ENCODE peak calls at places on chromosomes 16 and 17, in five cellular contexts. One of them, this sample, is unnamed. For H3K4me1, the result is how much of the 10 kb centered on the place peaks cover.

GRCh38 chr17:11302395-11302932 is 61.5 kb downstream of the SHISA6 start:
- DNase-seq in testis: no peak
- DNase-seq in keratinocyte: no peak
- DNase-seq in psoas muscle: no peak
- DNase-seq in heart left ventricle: no peak
- DNase-seq in this sample: no peak

GRCh38 chr17:2723997-2724782 is 12.6 kb upstream of the CLUH start:
- DNase-seq in psoas muscle: peak
- DNase-seq in heart left ventricle: peak
- DNase-seq in keratinocyte: no peak
- DNase-seq in testis: no peak
- DNase-seq in this sample: peak

GRCh38 chr17:4249452-4250029 is 14.2 kb downstream of the ANKFY1 start:
- DNase-seq in testis: no peak
- DNase-seq in keratinocyte: no peak
- DNase-seq in psoas muscle: no peak
- DNase-seq in heart left ventricle: no peak
- DNase-seq in this sample: peak

GRCh38 chr17:55576237-55576998 is 65.2 kb upstream of the SMIM36 start:
- DNase-seq in testis: no peak
- DNase-seq in heart left ventricle: peak
- DNase-seq in keratinocyte: no peak
- DNase-seq in psoas muscle: peak
- DNase-seq in this sample: no peak

GRCh38 chr17:79382313-79382712 is 228.5 kb downstream of the RBFOX3 start:
- DNase-seq in heart left ventricle: no peak
- DNase-seq in keratinocyte: no peak
- DNase-seq in testis: no peak
- DNase-seq in psoas muscle: no peak
- DNase-seq in this sample: no peak

GRCh38 chr17:71765437-71765836 is 355.4 kb upstream of the SOX9 start:
- DNase-seq in testis: no peak
- DNase-seq in keratinocyte: no peak
- DNase-seq in heart left ventricle: no peak
- DNase-seq in psoas muscle: no peak
- DNase-seq in this sample: no peak

GRCh38 chr17:80195671-80196529 is 24.2 kb downstream of the SGSH start:
- DNase-seq in psoas muscle: peak
- DNase-seq in keratinocyte: no peak
- DNase-seq in testis: no peak
- DNase-seq in heart left ventricle: no peak
- DNase-seq in this sample: no peak

GRCh38 chr16:11596572-11597226 is 10.0 kb upstream of the LITAF start:
- DNase-seq in heart left ventricle: no peak
- DNase-seq in psoas muscle: no peak
- DNase-seq in testis: no peak
- DNase-seq in keratinocyte: no peak
- DNase-seq in this sample: no peak

GRCh38 chr17:12961655-12962054 is 56.2 kb downstream of the ELAC2 start:
- DNase-seq in psoas muscle: no peak
- DNase-seq in testis: no peak
- DNase-seq in keratinocyte: no peak
- DNase-seq in heart left ventricle: no peak
- DNase-seq in this sample: no peak

GRCh38 chr16:84047206-84047605 is 4.6 kb upstream of the SLC38A8 start:
- DNase-seq in heart left ventricle: peak
- DNase-seq in testis: no peak
- DNase-seq in keratinocyte: no peak
- DNase-seq in psoas muscle: no peak
- DNase-seq in this sample: no peak

GRCh38 chr17:17712268-17712924 is 31.1 kb downstream of the RAI1 start:
- DNase-seq in heart left ventricle: no peak
- DNase-seq in keratinocyte: no peak
- DNase-seq in testis: no peak
- DNase-seq in psoas muscle: no peak
- DNase-seq in this sample: no peak

GRCh38 chr16:70680495-70681381 is 5.1 kb downstream of the MTSS2 start:
- DNase-seq in psoas muscle: peak
- DNase-seq in testis: no peak
- DNase-seq in keratinocyte: no peak
- DNase-seq in heart left ventricle: no peak
- DNase-seq in this sample: no peak

GRCh38 chr17:57538730-57539456 is 206.2 kb downstream of the CCDC182 start:
- DNase-seq in keratinocyte: no peak
- DNase-seq in psoas muscle: no peak
- DNase-seq in heart left ventricle: no peak
- DNase-seq in testis: no peak
- DNase-seq in this sample: no peak

GRCh38 chr17:70225272-70225671 is 55.9 kb downstream of the KCNJ2 start:
- DNase-seq in testis: no peak
- DNase-seq in heart left ventricle: no peak
- DNase-seq in keratinocyte: no peak
- DNase-seq in psoas muscle: no peak
- DNase-seq in this sample: no peak

GRCh38 chr17:46876353-46876887 is 25.0 kb downstream of the WNT9B start:
- DNase-seq in testis: no peak
- DNase-seq in psoas muscle: no peak
- DNase-seq in heart left ventricle: no peak
- DNase-seq in keratinocyte: peak
- DNase-seq in this sample: peak

GRCh38 chr16:57268804-57269800 is 15.4 kb downstream of the PLLP start:
- DNase-seq in keratinocyte: no peak
- DNase-seq in heart left ventricle: peak
- DNase-seq in testis: peak
- DNase-seq in psoas muscle: no peak
- DNase-seq in this sample: peak

GRCh38 chr16:14070877-14071575 is at the start of gene MRTFB:
- DNase-seq in testis: peak
- DNase-seq in heart left ventricle: peak
- DNase-seq in keratinocyte: peak
- DNase-seq in psoas muscle: peak
- DNase-seq in this sample: peak

GRCh38 chr17:1180958-1181768 is 1.4 kb upstream of the ABR start:
- DNase-seq in psoas muscle: no peak
- DNase-seq in heart left ventricle: no peak
- DNase-seq in keratinocyte: no peak
- DNase-seq in testis: no peak
- DNase-seq in this sample: no peak

GRCh38 chr16:48231675-48232214 is 12.4 kb upstream of the LONP2 start:
- DNase-seq in psoas muscle: no peak
- DNase-seq in testis: peak
- DNase-seq in keratinocyte: no peak
- DNase-seq in heart left ventricle: no peak
- DNase-seq in this sample: peak

GRCh38 chr17:8941520-8941919 is 24.0 kb downstream of the PIK3R5 start:
- DNase-seq in psoas muscle: no peak
- DNase-seq in heart left ventricle: no peak
- DNase-seq in keratinocyte: no peak
- DNase-seq in testis: no peak
- DNase-seq in this sample: no peak

GRCh38 chr17:30236807-30237206 is 1.3 kb upstream of the SLC6A4 start:
- DNase-seq in heart left ventricle: peak
- DNase-seq in keratinocyte: no peak
- DNase-seq in testis: peak
- DNase-seq in psoas muscle: peak
- DNase-seq in this sample: peak

GRCh38 chr16:28189237-28189636 is 22.5 kb downstream of the XPO6 start:
- DNase-seq in heart left ventricle: no peak
- DNase-seq in keratinocyte: no peak
- DNase-seq in testis: no peak
- DNase-seq in psoas muscle: no peak
- DNase-seq in this sample: no peak

GRCh38 chr16:31537362-31537921 is 9.7 kb downstream of the AHSP start:
- DNase-seq in heart left ventricle: no peak
- DNase-seq in keratinocyte: no peak
- DNase-seq in psoas muscle: peak
- DNase-seq in testis: peak
- DNase-seq in this sample: no peak
- H3K4me3 ChIP-seq in heart left ventricle: peak
- H3K4me3 ChIP-seq in keratinocyte: no peak
- H3K4me3 ChIP-seq in psoas muscle: peak
- H3K4me3 ChIP-seq in testis: peak
- H3K4me3 ChIP-seq in this sample: no peak

GRCh38 chr17:19955099-19955498 is 22.5 kb downstream of the AKAP10 start:
- DNase-seq in heart left ventricle: no peak
- DNase-seq in psoas muscle: no peak
- DNase-seq in testis: no peak
- DNase-seq in keratinocyte: no peak
- DNase-seq in this sample: no peak

GRCh38 chr17:19958023-19958422 is 19.6 kb downstream of the AKAP10 start:
- DNase-seq in heart left ventricle: no peak
- DNase-seq in testis: no peak
- DNase-seq in keratinocyte: peak
- DNase-seq in psoas muscle: no peak
- DNase-seq in this sample: peak
- H3K4me1 ChIP-seq in heart left ventricle: under half
- H3K4me1 ChIP-seq in testis: under half
- H3K4me1 ChIP-seq in keratinocyte: under half
- H3K4me1 ChIP-seq in psoas muscle: under half
- H3K4me1 ChIP-seq in this sample: under half

GRCh38 chr17:59790936-59791335 is 83.5 kb downstream of the VMP1 start:
- DNase-seq in testis: no peak
- DNase-seq in keratinocyte: no peak
- DNase-seq in psoas muscle: no peak
- DNase-seq in heart left ventricle: no peak
- DNase-seq in this sample: no peak

GRCh38 chr17:59783221-59784016 is 76.0 kb downstream of the VMP1 start:
- DNase-seq in testis: no peak
- DNase-seq in keratinocyte: no peak
- DNase-seq in heart left ventricle: no peak
- DNase-seq in psoas muscle: no peak
- DNase-seq in this sample: no peak

GRCh38 chr17:59786213-59786535 is 78.7 kb downstream of the VMP1 start:
- DNase-seq in psoas muscle: no peak
- DNase-seq in heart left ventricle: no peak
- DNase-seq in testis: no peak
- DNase-seq in keratinocyte: no peak
- DNase-seq in this sample: no peak

GRCh38 chr17:59785091-59785799 is 77.8 kb downstream of the VMP1 start:
- DNase-seq in heart left ventricle: no peak
- DNase-seq in testis: no peak
- DNase-seq in keratinocyte: no peak
- DNase-seq in psoas muscle: no peak
- DNase-seq in this sample: no peak

DNA sequence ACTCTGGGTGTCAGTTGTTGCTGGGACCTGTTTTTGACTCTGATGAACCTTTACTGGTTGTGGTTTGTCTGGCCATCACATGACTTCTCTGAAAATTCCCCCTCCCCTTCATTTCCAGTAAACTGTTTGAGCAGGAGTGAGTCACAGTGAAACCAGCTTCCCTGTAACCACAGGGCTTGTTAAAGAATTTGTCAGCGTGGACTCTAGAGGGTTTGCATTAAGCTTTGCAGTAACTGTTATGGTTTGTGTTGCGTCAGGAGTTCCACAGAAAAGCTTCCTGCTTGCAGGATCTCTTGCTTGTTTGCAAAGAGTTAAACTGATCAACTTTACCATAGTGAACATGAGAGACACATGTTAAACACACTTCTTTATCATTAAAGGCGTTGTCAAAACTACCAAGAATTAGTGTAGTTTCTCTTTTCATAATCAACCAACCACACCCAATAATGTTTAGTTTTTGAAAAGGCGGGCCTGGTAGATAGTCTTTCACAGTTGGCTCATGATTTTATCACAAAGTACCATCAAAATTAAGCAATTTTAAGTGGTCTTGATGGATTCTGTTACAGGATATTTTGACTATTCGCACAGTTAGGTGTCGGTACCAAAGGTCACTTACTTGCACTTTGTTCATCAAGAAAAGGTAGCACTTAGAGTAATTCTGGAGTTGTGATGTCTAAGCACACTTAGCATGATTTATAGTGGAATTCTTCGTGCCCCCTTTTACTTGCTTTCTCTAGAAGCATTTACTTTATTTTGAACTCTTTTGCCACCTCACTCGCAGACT is 79.3 kb downstream of the VMP1 start:
- DNase-seq in testis: peak
- DNase-seq in keratinocyte: peak
- DNase-seq in heart left ventricle: peak
- DNase-seq in psoas muscle: no peak
- DNase-seq in this sample: peak
- H3K4me3 ChIP-seq in testis: no peak
- H3K4me3 ChIP-seq in keratinocyte: peak
- H3K4me3 ChIP-seq in heart left ventricle: peak
- H3K4me3 ChIP-seq in psoas muscle: peak
- H3K4me3 ChIP-seq in this sample: peak

GRCh38 chr17:40287159-40287493 is 553 bp upstream of the CDC6 start:
- DNase-seq in keratinocyte: no peak
- DNase-seq in heart left ventricle: no peak
- DNase-seq in testis: no peak
- DNase-seq in psoas muscle: no peak
- DNase-seq in this sample: no peak

GRCh38 chr17:40293363-40293762 is 5.7 kb downstream of the CDC6 start:
- DNase-seq in psoas muscle: no peak
- DNase-seq in keratinocyte: no peak
- DNase-seq in testis: peak
- DNase-seq in heart left ventricle: no peak
- DNase-seq in this sample: no peak

GRCh38 chr17:40290629-40291296 is 3.1 kb downstream of the CDC6 start:
- DNase-seq in psoas muscle: no peak
- DNase-seq in testis: peak
- DNase-seq in heart left ventricle: no peak
- DNase-seq in keratinocyte: peak
- DNase-seq in this sample: peak

GRCh38 chr17:40287494-40288369 is at the start of gene CDC6:
- DNase-seq in testis: peak
- DNase-seq in heart left ventricle: peak
- DNase-seq in psoas muscle: peak
- DNase-seq in keratinocyte: peak
- DNase-seq in this sample: peak

DNA sequence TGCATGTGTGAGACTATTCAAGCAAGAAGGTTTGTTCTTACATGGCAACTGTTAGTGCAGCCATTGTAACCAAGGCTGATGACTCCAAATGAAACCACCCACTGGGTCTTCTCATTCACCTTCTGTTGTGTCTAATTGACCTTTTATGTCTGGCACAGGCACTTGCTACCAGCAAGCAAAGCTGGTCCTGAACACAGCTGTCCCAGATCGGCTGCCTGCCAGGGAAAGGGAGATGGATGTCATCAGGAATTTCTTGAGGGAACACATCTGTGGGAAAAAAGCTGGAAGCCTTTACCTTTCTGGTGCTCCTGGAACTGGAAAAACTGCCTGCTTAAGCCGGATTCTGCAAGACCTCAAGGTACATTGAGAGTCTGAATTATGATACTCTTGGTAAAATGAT is 3.6 kb downstream of the CDC6 start:
- DNase-seq in heart left ventricle: peak
- DNase-seq in keratinocyte: no peak
- DNase-seq in testis: no peak
- DNase-seq in psoas muscle: no peak
- DNase-seq in this sample: no peak
- H3K4me1 ChIP-seq in heart left ventricle: under half
- H3K4me1 ChIP-seq in keratinocyte: under half
- H3K4me1 ChIP-seq in testis: under half
- H3K4me1 ChIP-seq in psoas muscle: under half
- H3K4me1 ChIP-seq in this sample: under half

This sample was measured in Caco-2.